ENCODE peak calls at places on chromosomes 5 and 9, in eight cellular contexts. H is left ventricle myocardium inferior, F is endodermal cell, C is left lung, K is lower lobe of right lung, B is SJSA1, A is upper lobe of right lung, U is vagina. X is an unnamed sample.

GRCh38 chr9:132673355-132673754 is 3.1 kb downstream of the GTF3C4 start:
- DNase-seq in F (no peak), B (peak; percentile 4), K (no peak), C (no peak), U (no peak), H (no peak), A (no peak), X (no peak)

GRCh38 chr5:172688735-172689572 is 47.9 kb downstream of the NEURL1B start:
- DNase-seq in C (no peak), K (no peak), A (no peak), U (no peak), B (no peak), H (peak; percentile 58), F (no peak), X (peak; percentile 83)

GRCh38 chr5:95707055-95707454 is 24.1 kb upstream of the RHOBTB3 start:
- DNase-seq in C (no peak), K (no peak), F (no peak), U (no peak), B (no peak), A (no peak), H (no peak), X (no peak)

GRCh38 chr9:98134702-98135557 is 15.9 kb upstream of the TRIM14 start:
- DNase-seq in C (no peak), H (no peak), K (no peak), A (peak; percentile 45), F (peak; percentile 20), B (no peak), U (peak; percentile 64), X (no peak)

GRCh38 chr9:99019523-99020331 is 76.0 kb downstream of the COL15A1 start:
- DNase-seq in U (peak; percentile 77), H (no peak), A (no peak), K (no peak), F (peak; percentile 17), B (peak; percentile 94), C (no peak), X (no peak)

GRCh38 chr5:132019857-132020555 is 8.5 kb upstream of the ACSL6 start:
- DNase-seq in F (no peak), K (no peak), B (no peak), A (no peak), C (no peak), H (no peak), U (no peak), X (no peak)

GRCh38 chr5:36740259-36740898 is 134.0 kb downstream of the SLC1A3 start:
- DNase-seq in B (peak; percentile 35), A (no peak), H (no peak), F (no peak), K (no peak), C (no peak), U (no peak), X (no peak)

GRCh38 chr5:78467744-78468357 is 107.4 kb downstream of the SCAMP1 start:
- DNase-seq in A (no peak), C (no peak), B (peak; percentile 38), K (no peak), F (no peak), U (no peak), H (no peak), X (no peak)

GRCh38 chr5:53446908-53447307 is 33.5 kb upstream of the FST start:
- DNase-seq in A (no peak), B (no peak), K (no peak), U (no peak), H (no peak), F (no peak), C (no peak), X (no peak)

GRCh38 chr9:90287567-90288274 is 354.9 kb downstream of the DIRAS2 start:
- DNase-seq in U (no peak), K (no peak), B (no peak), H (no peak), A (no peak), F (peak; percentile 60), C (no peak), X (no peak)

GRCh38 chr5:22541037-22541436 is 312.1 kb downstream of the CDH12 start:
- DNase-seq in A (no peak), C (no peak), B (no peak), K (no peak), H (no peak), U (no peak), F (no peak), X (no peak)

GRCh38 chr9:118522093-118523028 is 818.2 kb downstream of the TLR4 start:
- DNase-seq in B (no peak), C (peak; percentile 32), H (peak; percentile 23), K (peak; percentile 25), F (peak; percentile 92), A (peak; percentile 49), U (no peak), X (peak; percentile 74)

GRCh38 chr5:6704361-6704851 is 8.8 kb upstream of the TENT4A start:
- DNase-seq in K (peak; percentile 64), A (peak; percentile 81), B (peak; percentile 93), U (no peak), H (peak; percentile 76), F (no peak), C (peak; percentile 62), X (peak; percentile 87)

GRCh38 chr9:121156263-121156731 is 45.4 kb downstream of the RAB14 start:
- DNase-seq in K (no peak), B (peak; percentile 58), H (no peak), U (no peak), F (no peak), C (no peak), A (no peak), X (no peak)

GRCh38 chr5:125034331-125034730 is 287.9 kb upstream of the ZNF608 start:
- DNase-seq in C (no peak), B (no peak), K (peak; percentile 47), A (no peak), U (no peak), H (no peak), F (no peak), X (no peak)

DNA sequence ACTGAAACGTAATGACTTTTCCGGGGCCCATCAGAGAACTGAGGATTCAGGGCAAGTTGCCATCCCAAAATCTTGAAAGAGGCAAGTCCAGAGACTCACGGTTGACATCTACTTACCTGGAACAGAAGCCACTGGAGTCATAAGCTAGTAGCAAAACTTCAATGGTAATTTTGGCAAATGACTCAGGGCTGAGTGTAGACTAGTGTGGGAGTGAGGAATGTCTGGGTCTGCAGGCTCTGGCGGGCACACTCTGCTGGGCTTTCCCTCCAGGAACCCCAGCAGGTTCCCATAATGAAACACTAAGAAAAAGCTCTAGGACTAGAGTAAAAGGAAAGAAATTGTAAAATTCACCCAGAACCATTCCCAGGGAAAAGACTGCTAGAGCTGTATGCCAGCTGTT is 122.9 kb upstream of the NFIL3 start:
- DNase-seq in F (no peak), U (no peak), H (no peak), C (no peak), K (no peak), B (no peak), A (no peak), X (no peak)
- H3K4me3 ChIP-seq in F (no peak overlapping the region), U (no peak overlapping the region), H (no peak overlapping the region), C (no peak overlapping the region), K (no peak overlapping the region), B (no peak overlapping the region), A (no peak overlapping the region), X (no peak overlapping the region)

GRCh38 chr5:59682542-59682941 is 211.0 kb downstream of the PDE4D start:
- DNase-seq in K (no peak), H (no peak), U (no peak), B (no peak), F (no peak), A (no peak), C (no peak), X (no peak)
- H3K27ac ChIP-seq in K (no peak overlapping the region), H (no peak overlapping the region), U (no peak overlapping the region), B (no peak overlapping the region), F (no peak overlapping the region), A (no peak overlapping the region), C (no peak overlapping the region), X (no peak overlapping the region)

DNA sequence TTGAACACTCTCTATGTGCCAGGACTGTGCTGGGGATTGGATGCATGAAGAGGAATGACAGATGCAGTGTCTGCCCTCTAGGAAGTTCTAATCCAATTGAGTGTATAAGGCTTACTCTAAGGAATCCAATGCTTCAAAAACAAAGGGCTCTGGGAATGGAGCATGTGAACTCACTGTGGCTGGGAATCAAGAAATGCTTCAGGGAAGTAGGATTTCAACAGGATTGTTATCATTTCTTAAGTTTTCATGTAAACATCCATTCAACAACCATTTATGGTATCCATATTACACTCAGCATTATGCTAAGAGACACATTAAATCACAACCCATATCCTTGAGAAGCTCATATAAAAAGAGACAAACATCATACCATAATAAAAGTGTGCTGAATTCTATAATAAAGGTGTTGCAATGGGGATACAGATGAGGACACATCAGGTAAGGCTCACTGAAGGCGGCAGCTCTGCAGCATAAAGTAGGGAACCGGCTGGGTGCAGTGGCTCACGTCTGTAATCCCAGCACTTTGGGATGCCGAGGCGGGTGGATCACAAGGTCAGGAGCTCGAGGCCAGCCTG is 11.3 kb downstream of the SIL1 start:
- DNase-seq in K (no peak), B (no peak), H (no peak), U (no peak), F (no peak), A (no peak), C (no peak), X (no peak)
- H3K4me1 ChIP-seq in K (peaks cover 29% of the 10 kb centered on the region), B (peaks cover 4% of the 10 kb centered on the region), H (peaks cover 56% of the 10 kb centered on the region), U (peaks cover 17% of the 10 kb centered on the region), F (peaks cover 3% of the 10 kb centered on the region), A (peaks cover 26% of the 10 kb centered on the region), C (peaks cover 2% of the 10 kb centered on the region), X (peaks cover 5% of the 10 kb centered on the region)

GRCh38 chr5:5141011-5141599 is 975 bp downstream of the ADAMTS16 start:
- DNase-seq in H (no peak), A (no peak), K (no peak), B (peak; percentile 14), C (no peak), F (no peak), U (no peak), X (no peak)

GRCh38 chr5:5140051-5141010 is at the start of gene ADAMTS16:
- DNase-seq in C (no peak), H (no peak), A (no peak), U (no peak), K (no peak), F (peak; percentile 85), B (no peak), X (no peak)

GRCh38 chr5:5141625-5142527 is 1.7 kb downstream of the ADAMTS16 start:
- DNase-seq in C (no peak), A (no peak), U (peak; percentile 56), F (peak; percentile 71), B (peak; percentile 70), K (no peak), H (no peak), X (no peak)

GRCh38 chr5:5135957-5136676 is 4.0 kb upstream of the ADAMTS16 start:
- DNase-seq in F (peak; percentile 40), A (no peak), K (no peak), H (no peak), B (peak; percentile 56), U (no peak), C (no peak), X (no peak)

DNA sequence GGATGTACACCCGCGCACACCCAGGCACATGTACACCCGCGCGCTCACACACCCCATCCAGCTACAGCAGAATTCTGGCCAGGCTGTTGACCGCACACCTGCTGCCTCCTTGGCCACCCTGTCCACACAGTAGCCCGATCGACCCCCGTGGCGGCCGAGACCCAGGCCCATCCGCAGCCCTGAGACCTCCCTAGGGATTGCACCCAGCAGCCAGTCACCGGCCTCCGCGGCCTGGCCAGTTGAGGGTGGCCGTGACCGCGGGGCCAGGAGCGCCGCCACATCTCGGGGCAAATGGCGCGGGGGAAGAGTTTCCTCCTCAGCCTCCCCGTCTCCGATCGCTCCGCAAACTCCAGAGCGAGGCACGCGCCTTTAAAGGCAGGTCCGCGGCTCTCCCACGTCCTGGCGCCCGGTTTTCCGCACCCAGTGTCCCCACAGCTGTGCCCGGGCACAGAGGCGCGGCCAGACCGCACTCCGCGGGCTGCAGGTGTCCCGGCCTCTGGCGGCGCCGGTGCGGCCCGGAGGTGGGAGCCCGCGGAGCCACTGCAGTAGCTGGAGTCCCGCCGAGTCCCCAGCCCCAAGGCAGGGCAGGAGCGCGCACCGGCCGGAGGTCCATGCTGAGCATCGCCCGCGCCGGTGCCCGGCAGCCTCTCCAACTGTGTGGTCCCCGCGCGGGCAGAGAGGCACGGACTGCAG is 626 bp upstream of the ADAMTS16 start:
- DNase-seq in C (no peak), F (no peak), K (no peak), H (no peak), U (no peak), B (no peak), A (no peak), X (no peak)
- H3K4me3 ChIP-seq in C (peak overlapping the region; percentile 14), F (peak overlapping the region; percentile 75), K (peak overlapping the region; percentile 29), H (peak overlapping the region; percentile 56), U (peak overlapping the region; percentile 32), B (peak overlapping the region; percentile 21), A (no peak overlapping the region), X (no peak overlapping the region)

X was measured in aorta.